ENCODE peak calls at places on chromosomes 16 and 17, in nine cellular contexts. Y, L, D, M, C, K, E, H and P are unnamed samples.

GRCh38 chr16:58509256-58510096 is 5.8 kb upstream of the SETD6 start:
- DNase-seq in M (no peak), K (no peak), H (no peak), E (no peak), C (no peak), Y (no peak), D (no peak), L (no peak), P (no peak)

GRCh38 chr17:79075433-79075805 is 795 bp downstream of the ENGASE start:
- DNase-seq in K (no peak), E (peak; percentile 56), D (no peak), M (peak; percentile 29), C (no peak), L (no peak), H (no peak), Y (peak; percentile 21), P (no peak)

GRCh38 chr17:76997981-76998531 is 129.9 kb downstream of the MGAT5B start:
- DNase-seq in E (no peak), M (no peak), K (peak; percentile 12), L (no peak), D (no peak), C (no peak), H (no peak), Y (no peak), P (no peak)

GRCh38 chr17:50830298-50830697 is 5.1 kb upstream of the WFIKKN2 start:
- DNase-seq in C (no peak), K (no peak), E (no peak), L (no peak), D (no peak), Y (no peak), H (no peak), M (no peak), P (no peak)

GRCh38 chr17:63390090-63390489 is 56.0 kb downstream of the CYB561 start:
- DNase-seq in E (no peak), C (no peak), D (no peak), Y (no peak), M (no peak), L (no peak), H (no peak), K (no peak), P (no peak)

GRCh38 chr17:78241277-78242023 is 10.0 kb downstream of the TMEM235 start:
- DNase-seq in Y (peak; percentile 19), E (peak; percentile 43), H (no peak), D (peak; percentile 47), M (peak; percentile 73), K (peak; percentile 79), C (peak; percentile 47), L (no peak), P (peak; percentile 45)

GRCh38 chr16:52247737-52248136 is 299.2 kb downstream of the TOX3 start:
- DNase-seq in Y (no peak), M (no peak), D (no peak), E (no peak), C (no peak), K (no peak), L (no peak), H (no peak), P (no peak)

GRCh38 chr16:5581963-5582362 is 484.4 kb upstream of the EEF2KMT start:
- DNase-seq in Y (no peak), C (no peak), K (no peak), E (no peak), H (no peak), M (no peak), D (no peak), L (no peak), P (no peak)

GRCh38 chr16:57413301-57413730 is 8.7 kb downstream of the CCL17 start:
- DNase-seq in C (no peak), Y (no peak), L (no peak), K (no peak), H (no peak), D (no peak), M (no peak), E (no peak), P (no peak)

GRCh38 chr17:38742431-38743308 is 5.5 kb downstream of the PCGF2 start:
- DNase-seq in K (peak; percentile 84), M (no peak), Y (peak; percentile 77), C (peak; percentile 84), H (no peak), D (peak; percentile 88), E (peak; percentile 77), L (peak; percentile 86), P (no peak)

GRCh38 chr17:77445030-77445907 is 304.5 kb downstream of the SEC14L1 start:
- DNase-seq in K (no peak), E (peak; percentile 80), Y (no peak), L (no peak), C (peak; percentile 66), M (no peak), H (no peak), D (peak; percentile 91), P (no peak)

GRCh38 chr16:80175011-80175410 is 365.8 kb upstream of the DYNLRB2 start:
- DNase-seq in Y (no peak), K (no peak), L (no peak), D (no peak), H (no peak), E (peak; percentile 10), M (no peak), C (no peak), P (no peak)

GRCh38 chr17:10295728-10296343 is 77.0 kb downstream of the MYH13 start:
- DNase-seq in H (peak; percentile 78), E (peak; percentile 83), D (peak; percentile 56), M (peak; percentile 88), C (peak; percentile 33), L (peak; percentile 82), Y (no peak), K (peak; percentile 49), P (peak; percentile 61)

GRCh38 chr17:144936-145670 is 7.7 kb downstream of the SCGB1C2 start:
- DNase-seq in Y (no peak), H (no peak), L (no peak), K (no peak), M (no peak), E (no peak), D (no peak), C (no peak), P (no peak)

GRCh38 chr17:83204230-83204725 is 124.9 kb downstream of the METRNL start:
- DNase-seq in H (no peak), M (no peak), E (peak; percentile 22), L (no peak), K (no peak), Y (no peak), C (no peak), D (no peak), P (no peak)

GRCh38 chr16:67499159-67499558 is 15.8 kb upstream of the AGRP start:
- DNase-seq in K (no peak), E (peak; percentile 63), C (peak; percentile 19), H (no peak), Y (no peak), L (no peak), D (peak; percentile 29), M (no peak), P (no peak)

GRCh38 chr16:66511615-66512500 is 38.1 kb downstream of the TK2 start:
- DNase-seq in Y (peak; percentile 70), C (peak; percentile 72), K (no peak), E (peak; percentile 91), D (peak; percentile 71), M (peak; percentile 75), L (no peak), H (peak; percentile 33), P (peak; percentile 90)

GRCh38 chr17:66255112-66255511 is 25.9 kb upstream of the APOH start:
- DNase-seq in E (peak; percentile 88), H (peak; percentile 73), M (peak; percentile 78), L (peak; percentile 76), K (peak; percentile 76), Y (peak; percentile 74), C (peak; percentile 83), D (peak; percentile 89), P (peak; percentile 93)

GRCh38 chr17:18377437-18378204 is at the start of gene EVPLL:
- DNase-seq in M (no peak), D (no peak), L (no peak), C (no peak), Y (no peak), E (no peak), H (no peak), K (peak; percentile 47), P (peak; percentile 81)

GRCh38 chr17:41905172-41905571 is 13.6 kb downstream of the ACLY start:
- DNase-seq in E (no peak), K (no peak), H (no peak), M (no peak), C (no peak), D (no peak), Y (no peak), L (no peak), P (no peak)
- H4K20me1 ChIP-seq in E (no peaks in the 10 kb centered on the region), K (peaks cover 14% of the 10 kb centered on the region), H (peaks cover 23% of the 10 kb centered on the region), M (peaks cover 40% of the 10 kb centered on the region), C (peaks cover 27% of the 10 kb centered on the region), D (no peaks in the 10 kb centered on the region), Y (no peaks in the 10 kb centered on the region), L (no peaks in the 10 kb centered on the region), P (no peaks in the 10 kb centered on the region)

GRCh38 chr17:32947736-32948135 is 19.8 kb downstream of the TMEM98 start:
- DNase-seq in C (no peak), E (no peak), K (no peak), M (no peak), L (no peak), H (no peak), Y (no peak), D (no peak), P (no peak)
- H3K4me3 ChIP-seq in C (no peak overlapping the region), E (no peak overlapping the region), K (no peak overlapping the region), M (no peak overlapping the region), L (no peak overlapping the region), H (no peak overlapping the region), Y (no peak overlapping the region), D (no peak overlapping the region), P (no peak overlapping the region)

GRCh38 chr17:14198013-14198412 is 38.6 kb downstream of the CDRT15 start:
- DNase-seq in D (no peak), M (peak; percentile 56), K (peak; percentile 79), C (no peak), L (peak; percentile 63), E (no peak), Y (no peak), H (peak; percentile 40), P (no peak)

GRCh38 chr17:14196337-14196997 is 40.2 kb downstream of the CDRT15 start:
- DNase-seq in H (no peak), E (no peak), M (peak; percentile 24), Y (no peak), D (no peak), K (no peak), C (no peak), L (no peak), P (no peak)

GRCh38 chr17:14197582-14197981 is 39.1 kb downstream of the CDRT15 start:
- DNase-seq in M (no peak), L (no peak), Y (no peak), K (no peak), H (no peak), D (no peak), E (no peak), C (no peak), P (no peak)

GRCh38 chr17:14200354-14200753 is 36.3 kb downstream of the CDRT15 start:
- DNase-seq in C (no peak), K (no peak), H (no peak), Y (no peak), M (no peak), E (no peak), L (no peak), D (no peak), P (no peak)

GRCh38 chr17:14198575-14198974 is 38.1 kb downstream of the CDRT15 start:
- DNase-seq in E (no peak), K (no peak), C (no peak), M (no peak), L (no peak), Y (no peak), D (no peak), H (no peak), P (no peak)
- H4K20me1 ChIP-seq in E (no peaks in the 10 kb centered on the region), K (no peaks in the 10 kb centered on the region), C (no peaks in the 10 kb centered on the region), M (no peaks in the 10 kb centered on the region), L (no peaks in the 10 kb centered on the region), Y (no peaks in the 10 kb centered on the region), D (no peaks in the 10 kb centered on the region), H (peaks cover 1% of the 10 kb centered on the region), P (no peaks in the 10 kb centered on the region)

GRCh38 chr17:48546924-48547838 is 2.3 kb upstream of the HOXB2 start:
- DNase-seq in K (no peak), L (peak; percentile 42), C (peak; percentile 56), D (peak; percentile 87), Y (peak; percentile 61), H (no peak), E (peak; percentile 59), M (no peak), P (no peak)
- H3K4me3 ChIP-seq in K (no peak overlapping the region), L (no peak overlapping the region), C (peak overlapping the region; percentile 8), D (peak overlapping the region; percentile 33), Y (no peak overlapping the region), H (no peak overlapping the region), E (peak overlapping the region; percentile 66), M (peak overlapping the region; percentile 37), P (no peak overlapping the region)